ENCODE peak calls at places on chromosomes 3 and 15, in five cellular contexts. S is ovary, A is adrenal gland, V is GM12878, E is esophagus muscularis mucosa. N is an unnamed sample.
A peak's percentile ranks its signal among the peaks of the same experiment; 100 is the strongest.

GRCh38 chr15:40927497-40928346 is 1.4 kb upstream of the DLL4 start:
- DNase-seq in S (no peak), A (no peak), V (no peak), E (no peak), N (no peak)

GRCh38 chr3:141246224-141246957 is 14.8 kb downstream of the PXYLP1 start:
- DNase-seq in V (no peak), S (no peak), A (no peak), E (peak; percentile 89), N (no peak)

GRCh38 chr3:18369561-18370185 is 55.5 kb downstream of the SATB1 start:
- DNase-seq in V (no peak), S (no peak), A (no peak), E (no peak), N (no peak)

GRCh38 chr15:89177633-89178306 is 43.6 kb downstream of the RLBP1 start:
- DNase-seq in A (peak; percentile 74), E (no peak), V (peak; percentile 15), S (peak; percentile 75), N (peak; percentile 7)

GRCh38 chr15:40844543-40844981 is 714 bp downstream of the SPINT1 start:
- DNase-seq in S (no peak), V (no peak), A (no peak), E (no peak), N (no peak)

GRCh38 chr3:73141531-73141930 is 80.1 kb downstream of the EBLN2 start:
- DNase-seq in A (no peak), E (peak; percentile 80), S (peak; percentile 45), V (no peak), N (no peak)

GRCh38 chr3:188421836-188422540 is 268.0 kb downstream of the LPP start:
- DNase-seq in A (peak; percentile 25), S (no peak), V (peak; percentile 78), E (no peak), N (no peak)

GRCh38 chr3:146300756-146301155 is 49.9 kb upstream of the PLSCR4 start:
- DNase-seq in V (no peak), A (no peak), S (no peak), E (no peak), N (no peak)

GRCh38 chr3:147008886-147009285 is 397.5 kb downstream of the ZIC4 start:
- DNase-seq in E (no peak), V (no peak), S (no peak), A (no peak), N (no peak)

GRCh38 chr3:53074761-53075742 is 29.2 kb upstream of the SFMBT1 start:
- DNase-seq in A (no peak), E (no peak), S (peak; percentile 7), V (no peak), N (no peak)

GRCh38 chr15:51731549-51732267 is 5.7 kb downstream of the LYSMD2 start:
- DNase-seq in A (peak; percentile 41), S (no peak), V (peak; percentile 90), E (peak; percentile 80), N (no peak)

GRCh38 chr15:70672081-70672480 is 91.3 kb downstream of the UACA start:
- DNase-seq in S (no peak), V (peak; percentile 51), E (no peak), A (no peak), N (no peak)

GRCh38 chr3:36920884-36921567 is 23.8 kb downstream of the TRANK1 start:
- DNase-seq in E (no peak), V (no peak), S (no peak), A (no peak), N (no peak)

GRCh38 chr3:178255315-178255714 is 280.9 kb upstream of the KCNMB2 start:
- DNase-seq in V (no peak), A (no peak), E (no peak), S (no peak), N (no peak)
- TF ChIP-seq POLR2A in V (no peak), A (no peak), E (no peak), S (no peak), N (no peak)

GRCh38 chr3:98528474-98529346 is 3.1 kb upstream of the GPR15 start:
- DNase-seq in V (no peak), S (no peak), A (no peak), E (no peak), N (no peak)
- TF ChIP-seq POLR2A in V (no peak), S (no peak), A (no peak), E (no peak), N (no peak)

DNA sequence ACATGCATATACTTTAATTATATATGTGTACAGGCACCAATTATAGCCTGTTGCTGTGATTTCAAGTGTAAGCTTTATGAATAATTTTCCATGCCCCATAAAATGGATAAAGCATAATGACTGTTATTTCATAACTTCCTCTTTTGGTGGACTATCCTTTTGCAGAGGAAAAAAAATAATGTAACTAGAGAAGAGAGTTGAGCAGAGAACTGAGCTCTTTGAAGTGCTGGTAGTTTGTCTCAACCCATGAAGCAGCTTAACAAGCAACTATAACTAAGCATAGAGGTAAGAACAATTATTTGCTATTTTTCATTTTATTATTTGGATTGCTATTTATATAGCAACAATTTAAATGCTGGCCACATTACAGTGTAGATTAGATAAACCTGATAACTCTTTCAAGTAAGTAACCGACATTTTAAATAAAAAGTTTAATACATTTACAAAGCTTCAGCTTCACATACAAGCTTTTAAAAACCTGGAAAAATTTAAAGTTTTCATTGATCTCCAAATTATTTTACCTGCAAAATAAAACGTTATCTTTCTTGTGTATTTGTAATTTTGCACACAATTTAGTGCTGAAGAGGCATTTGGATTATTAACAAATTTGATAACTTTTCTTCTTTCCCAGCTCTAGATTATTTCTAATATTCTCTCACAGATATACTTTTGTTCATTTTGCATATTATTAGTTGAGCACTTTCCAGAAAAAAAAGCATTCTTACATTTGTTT is 24.4 kb upstream of the MBNL1 start:
- DNase-seq in A (no peak), E (no peak), V (no peak), S (no peak), N (no peak)
- TF ChIP-seq POLR2A in A (no peak), E (no peak), V (no peak), S (no peak), N (no peak)

GRCh38 chr3:157159762-157160651 is at the start of gene CCNL1:
- DNase-seq in V (peak; percentile 82), S (peak; percentile 98), A (peak; percentile 98), E (peak; percentile 99), N (peak; percentile 82)

GRCh38 chr3:157159037-157159761 is 748 bp downstream of the CCNL1 start:
- DNase-seq in E (no peak), V (no peak), A (peak; percentile 64), S (peak; percentile 67), N (no peak)

GRCh38 chr3:157157836-157158235 is 2.1 kb downstream of the CCNL1 start:
- DNase-seq in V (no peak), A (no peak), E (no peak), S (no peak), N (no peak)

GRCh38 chr3:157163554-157163953 is 3.6 kb upstream of the CCNL1 start:
- DNase-seq in V (no peak), A (no peak), S (no peak), E (no peak), N (no peak)

DNA sequence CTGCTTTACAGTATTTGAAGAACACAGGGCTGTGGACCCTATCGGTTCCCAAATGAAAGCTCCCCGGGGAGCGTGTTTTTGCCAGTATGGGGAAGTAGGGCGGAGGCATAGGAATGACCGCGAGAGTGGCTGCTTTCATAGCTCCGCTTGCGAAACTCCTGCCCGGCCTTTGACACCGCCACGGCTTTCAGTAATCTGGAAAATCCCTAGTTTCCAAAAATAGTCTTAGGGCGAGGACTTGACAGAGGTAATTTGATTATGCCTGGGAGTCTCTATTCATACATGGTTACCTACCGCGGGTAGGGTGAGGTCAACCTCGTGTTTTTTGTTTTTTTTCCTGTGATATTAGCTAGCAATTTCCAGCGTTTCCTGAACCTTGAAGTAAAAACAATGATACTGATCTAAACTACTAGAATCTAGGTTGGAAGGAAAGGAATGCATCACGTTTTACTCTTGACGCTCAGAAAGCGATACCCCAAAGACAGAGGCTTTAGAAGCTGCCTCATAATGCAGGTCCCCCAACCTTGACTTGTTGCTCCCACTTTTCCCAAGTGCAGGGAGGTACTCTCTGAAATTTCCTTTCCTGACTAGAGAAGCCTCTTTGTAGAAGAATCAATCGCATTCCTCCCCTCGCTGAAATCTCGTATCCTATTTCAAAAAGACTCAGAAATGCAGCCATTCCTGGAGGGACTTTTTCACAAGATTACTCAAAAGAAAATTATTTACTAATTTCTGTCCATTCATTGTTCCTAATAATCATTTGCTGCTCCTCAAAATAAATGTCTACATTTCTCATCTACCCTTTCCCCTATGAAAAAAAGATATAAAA is 919 bp upstream of the CCNL1 start:
- DNase-seq in S (peak; percentile 83), V (no peak), E (peak; percentile 97), A (peak; percentile 95), N (peak; percentile 44)
- TF ChIP-seq POLR2A in S (no peak), V (no peak), E (no peak), A (no peak), N (no peak)

GRCh38 chr15:39591896-39592315 is 11.0 kb downstream of the THBS1 start:
- DNase-seq in A (no peak), V (no peak), E (no peak), S (no peak), N (no peak)

GRCh38 chr15:39589815-39590644 is 9.2 kb downstream of the THBS1 start:
- DNase-seq in V (no peak), E (no peak), A (no peak), S (no peak), N (no peak)

GRCh38 chr15:39589193-39589814 is 8.4 kb downstream of the THBS1 start:
- DNase-seq in E (no peak), S (no peak), V (no peak), A (no peak), N (no peak)

GRCh38 chr15:39592500-39592899 is 11.6 kb downstream of the THBS1 start:
- DNase-seq in E (no peak), S (no peak), A (no peak), V (no peak), N (no peak)

DNA sequence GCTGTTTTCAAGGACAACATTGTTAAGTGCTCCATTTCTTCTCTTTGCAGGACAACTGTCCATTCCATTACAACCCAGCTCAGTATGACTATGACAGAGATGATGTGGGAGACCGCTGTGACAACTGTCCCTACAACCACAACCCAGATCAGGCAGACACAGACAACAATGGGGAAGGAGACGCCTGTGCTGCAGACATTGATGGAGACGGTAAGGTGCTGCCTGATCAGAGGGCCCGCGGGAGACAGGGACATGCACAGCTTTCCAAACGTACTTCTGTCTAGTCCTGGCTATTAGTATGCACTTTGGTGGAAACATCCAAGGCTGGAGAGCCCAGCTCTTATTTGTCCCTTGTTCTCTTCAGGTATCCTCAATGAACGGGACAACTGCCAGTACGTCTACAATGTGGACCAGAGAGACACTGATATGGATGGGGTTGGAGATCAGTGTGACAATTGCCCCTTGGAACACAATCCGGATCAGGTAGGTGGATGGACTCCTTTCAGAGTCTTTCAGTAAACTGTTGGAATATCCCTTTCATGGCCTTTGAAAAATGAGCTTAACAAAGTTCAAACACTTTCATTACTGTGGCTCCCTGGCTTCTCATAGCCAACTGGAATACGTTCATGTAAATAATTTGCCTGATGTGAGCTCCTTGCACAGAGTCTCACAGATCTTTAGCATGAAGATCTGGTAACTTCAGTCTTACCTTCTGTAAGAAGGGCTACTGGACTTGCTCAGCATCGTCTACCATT is 10.4 kb downstream of the THBS1 start:
- DNase-seq in A (no peak), S (no peak), E (no peak), V (no peak), N (no peak)
- TF ChIP-seq POLR2A in A (peak; percentile 52), S (no peak), E (no peak), V (no peak), N (no peak)